ENCODE peak calls at places on chromosomes 12 and 14, in ten cellular contexts. T, Z, V, C, N, E, I, J, P and G are unnamed samples. For H3K4me1 and H3K36me3, the result is how much of the 10 kb centered on the place peaks cover.

GRCh38 chr12:75814856-75815754 is 216.5 kb downstream of the PHLDA1 start:
- DNase-seq in T (peak), Z (no peak), V (peak), C (no peak), N (no peak), E (peak), I (no peak), J (peak), P (no peak), G (no peak)

GRCh38 chr12:87406926-87407325 is 622.3 kb downstream of the C12orf50 start:
- DNase-seq in T (no peak), Z (no peak), V (no peak), C (no peak), N (no peak), E (no peak), I (no peak), J (no peak), P (no peak), G (no peak)

GRCh38 chr14:99564256-99564902 is 39.6 kb downstream of the CCDC85C start:
- DNase-seq in T (peak), Z (no peak), V (no peak), C (no peak), N (no peak), E (no peak), I (no peak), J (peak), P (no peak), G (no peak)

GRCh38 chr12:47942327-47943230 is 20.8 kb upstream of the TMEM106C start:
- DNase-seq in T (peak), Z (no peak), V (no peak), C (peak), N (no peak), E (peak), I (peak), J (no peak), P (peak), G (no peak)

GRCh38 chr12:4267904-4268548 is 5.5 kb upstream of the CCND2 start:
- DNase-seq in T (no peak), Z (no peak), V (no peak), C (no peak), N (no peak), E (no peak), I (no peak), J (no peak), P (no peak), G (no peak)

GRCh38 chr14:68363401-68363800 is 429.5 kb downstream of the ZFP36L1 start:
- DNase-seq in T (no peak), Z (no peak), V (no peak), C (no peak), N (peak), E (no peak), I (peak), J (no peak), P (no peak), G (no peak)

GRCh38 chr14:23861666-23862065 is 91.9 kb upstream of the DHRS4 start:
- DNase-seq in T (peak), Z (peak), V (no peak), C (no peak), N (no peak), E (peak), I (peak), J (no peak), P (no peak), G (no peak)

GRCh38 chr12:42935756-42936155 is 346.2 kb upstream of the PRICKLE1 start:
- DNase-seq in T (no peak), Z (no peak), V (no peak), C (no peak), N (no peak), E (no peak), I (no peak), J (no peak), P (no peak), G (no peak)

GRCh38 chr12:5376591-5377207 is 55.2 kb upstream of the NTF3 start:
- DNase-seq in T (no peak), Z (no peak), V (no peak), C (no peak), N (no peak), E (no peak), I (no peak), J (no peak), P (no peak), G (no peak)

GRCh38 chr12:101490286-101490920 is 15.3 kb downstream of the SPIC start:
- DNase-seq in T (no peak), Z (peak), V (no peak), C (no peak), N (peak), E (peak), I (peak), J (no peak), P (no peak), G (no peak)

GRCh38 chr12:26620907-26621306 is 212.1 kb downstream of the ITPR2 start:
- DNase-seq in T (no peak), Z (no peak), V (no peak), C (no peak), N (no peak), E (no peak), I (no peak), J (no peak), P (no peak), G (no peak)

GRCh38 chr12:93895096-93895460 is 217.9 kb downstream of the CRADD start:
- DNase-seq in T (no peak), Z (no peak), V (no peak), C (no peak), N (no peak), E (no peak), I (peak), J (no peak), P (no peak), G (no peak)

GRCh38 chr12:54021432-54022013 is 6.7 kb upstream of the HOXC6 start:
- DNase-seq in T (no peak), Z (no peak), V (no peak), C (no peak), N (no peak), E (no peak), I (peak), J (no peak), P (peak), G (peak)

GRCh38 chr12:85527192-85527591 is 247.2 kb downstream of the ALX1 start:
- DNase-seq in T (no peak), Z (no peak), V (no peak), C (no peak), N (no peak), E (no peak), I (no peak), J (no peak), P (no peak), G (no peak)

GRCh38 chr14:76926521-76927251 is 100.5 kb downstream of the LRRC74A start:
- DNase-seq in T (no peak), Z (peak), V (no peak), C (peak), N (no peak), E (peak), I (peak), J (peak), P (no peak), G (peak)

GRCh38 chr14:76922092-76922491 is 95.9 kb downstream of the LRRC74A start:
- DNase-seq in T (no peak), Z (no peak), V (no peak), C (no peak), N (no peak), E (no peak), I (no peak), J (no peak), P (no peak), G (no peak)

GRCh38 chr14:76922599-76922998 is 96.4 kb downstream of the LRRC74A start:
- DNase-seq in T (no peak), Z (no peak), V (no peak), C (no peak), N (no peak), E (no peak), I (peak), J (no peak), P (no peak), G (no peak)

GRCh38 chr14:76924363-76925151 is 98.3 kb downstream of the LRRC74A start:
- DNase-seq in T (peak), Z (peak), V (no peak), C (peak), N (peak), E (peak), I (peak), J (no peak), P (no peak), G (no peak)

GRCh38 chr14:76923422-76924362 is 97.5 kb downstream of the LRRC74A start:
- DNase-seq in T (no peak), Z (no peak), V (no peak), C (no peak), N (no peak), E (no peak), I (peak), J (no peak), P (no peak), G (no peak)
- H3K4me1 ChIP-seq in T (half or more), Z (under half), V (under half), C (under half), N (half or more), E (half or more), I (half or more), J (under half), P (under half), G (under half)

GRCh38 chr12:132239392-132239791 is 90.0 kb downstream of the GALNT9 start:
- DNase-seq in T (no peak), Z (no peak), V (no peak), C (no peak), N (no peak), E (no peak), I (no peak), J (no peak), P (no peak), G (no peak)

GRCh38 chr12:132236930-132237771 is 92.2 kb downstream of the GALNT9 start:
- DNase-seq in T (no peak), Z (peak), V (no peak), C (no peak), N (no peak), E (no peak), I (no peak), J (no peak), P (peak), G (peak)

GRCh38 chr12:132236129-132236929 is 92.1 kb downstream of the NOC4L start:
- DNase-seq in T (no peak), Z (no peak), V (no peak), C (no peak), N (no peak), E (no peak), I (no peak), J (no peak), P (peak), G (no peak)

GRCh38 chr12:132238487-132239248 is 90.7 kb downstream of the GALNT9 start:
- DNase-seq in T (no peak), Z (no peak), V (no peak), C (no peak), N (no peak), E (peak), I (no peak), J (no peak), P (no peak), G (peak)

GRCh38 chr12:132237772-132238486 is 91.5 kb downstream of the GALNT9 start:
- DNase-seq in T (no peak), Z (no peak), V (no peak), C (no peak), N (no peak), E (no peak), I (no peak), J (no peak), P (peak), G (peak)
- H3K27ac ChIP-seq in T (no peak), Z (no peak), V (no peak), C (no peak), N (no peak), E (no peak), I (no peak), J (no peak), P (no peak), G (no peak)

DNA sequence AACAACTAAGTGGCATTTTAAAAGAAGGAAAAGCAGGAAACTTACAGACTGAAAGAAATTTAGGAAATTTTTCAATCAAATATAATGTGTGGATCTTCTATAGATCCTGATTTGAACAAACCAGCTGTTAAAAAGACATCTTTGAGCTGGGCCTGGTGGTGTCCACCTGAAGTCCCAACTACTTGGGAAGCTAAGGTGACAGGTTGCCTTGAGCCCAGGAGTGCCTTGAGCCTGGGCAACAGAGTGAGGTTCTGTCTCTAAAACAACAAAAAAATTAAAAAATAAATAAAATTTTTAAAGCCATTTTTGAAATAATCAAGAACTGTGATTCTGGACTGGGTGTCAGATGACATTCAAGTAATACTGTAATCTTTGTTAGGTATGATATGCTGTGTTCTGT is 7.0 kb downstream of the CKAP4 start:
- DNase-seq in T (no peak), Z (no peak), V (no peak), C (no peak), N (no peak), E (no peak), I (no peak), J (no peak), P (no peak), G (no peak)
- H3K36me3 ChIP-seq in T (under half), Z (under half), V (under half), C (under half), N (half or more), E (under half), I (under half), J (under half), P (under half), G (under half)

GRCh38 chr12:1768585-1768984 is 51.8 kb upstream of the LRTM2 start:
- DNase-seq in T (no peak), Z (no peak), V (no peak), C (no peak), N (no peak), E (no peak), I (no peak), J (no peak), P (no peak), G (no peak)
- H3K4me1 ChIP-seq in T (under half), Z (under half), V (under half), C (under half), N (under half), E (under half), I (under half), J (under half), P (under half), G (under half)

GRCh38 chr14:96905065-96905464 is 107.9 kb downstream of the VRK1 start:
- DNase-seq in T (no peak), Z (no peak), V (no peak), C (no peak), N (no peak), E (no peak), I (no peak), J (no peak), P (no peak), G (no peak)
- H3K27ac ChIP-seq in T (no peak), Z (no peak), V (no peak), C (no peak), N (no peak), E (no peak), I (no peak), J (no peak), P (no peak), G (no peak)